ENCODE peak calls at places on chromosomes 13 and 19, in four cellular contexts. One of them, this sample, is unnamed.

GRCh38 chr13:51249254-51249653 is 27.1 kb downstream of the FAM124A start:
- DNase-seq in neural progenitor cell: no peak
- DNase-seq in cardiac septum: no peak
- DNase-seq in choroid plexus epithelial cell: no peak
- DNase-seq in this sample: no peak

GRCh38 chr19:7549749-7550148 is 14.2 kb downstream of the PNPLA6 start:
- DNase-seq in choroid plexus epithelial cell: no peak
- DNase-seq in neural progenitor cell: no peak
- DNase-seq in cardiac septum: no peak
- DNase-seq in this sample: no peak

GRCh38 chr13:66778461-66778860 is 451.7 kb downstream of the PCDH9 start:
- DNase-seq in neural progenitor cell: no peak
- DNase-seq in choroid plexus epithelial cell: peak
- DNase-seq in cardiac septum: no peak
- DNase-seq in this sample: no peak

GRCh38 chr19:2061936-2062729 is 11.1 kb upstream of the MKNK2 start:
- DNase-seq in choroid plexus epithelial cell: no peak
- DNase-seq in neural progenitor cell: peak
- DNase-seq in cardiac septum: no peak
- DNase-seq in this sample: no peak

GRCh38 chr19:16888629-16889371 is at the start of gene F2RL3:
- DNase-seq in cardiac septum: no peak
- DNase-seq in choroid plexus epithelial cell: no peak
- DNase-seq in neural progenitor cell: no peak
- DNase-seq in this sample: peak

GRCh38 chr19:29526730-29527499 is 1.1 kb downstream of the VSTM2B start:
- DNase-seq in cardiac septum: no peak
- DNase-seq in neural progenitor cell: peak
- DNase-seq in choroid plexus epithelial cell: no peak
- DNase-seq in this sample: no peak

GRCh38 chr13:50646070-50646469 is 197.4 kb downstream of the DLEU7 start:
- DNase-seq in cardiac septum: no peak
- DNase-seq in choroid plexus epithelial cell: no peak
- DNase-seq in neural progenitor cell: no peak
- DNase-seq in this sample: no peak

GRCh38 chr13:38008636-38009035 is 139.1 kb upstream of the TRPC4 start:
- DNase-seq in choroid plexus epithelial cell: peak
- DNase-seq in cardiac septum: no peak
- DNase-seq in neural progenitor cell: no peak
- DNase-seq in this sample: no peak

GRCh38 chr19:15498910-15499309 is 9.4 kb upstream of the CYP4F22 start:
- DNase-seq in cardiac septum: no peak
- DNase-seq in neural progenitor cell: no peak
- DNase-seq in choroid plexus epithelial cell: no peak
- DNase-seq in this sample: no peak

GRCh38 chr19:6801397-6802086 is 29.0 kb downstream of the VAV1 start:
- DNase-seq in neural progenitor cell: no peak
- DNase-seq in choroid plexus epithelial cell: peak
- DNase-seq in cardiac septum: peak
- DNase-seq in this sample: peak

GRCh38 chr19:19655051-19655594 is 8.4 kb downstream of the ATP13A1 start:
- DNase-seq in cardiac septum: no peak
- DNase-seq in choroid plexus epithelial cell: no peak
- DNase-seq in neural progenitor cell: no peak
- DNase-seq in this sample: no peak

GRCh38 chr19:51976852-51977251 is 9.8 kb downstream of the ZNF350 start:
- DNase-seq in choroid plexus epithelial cell: no peak
- DNase-seq in cardiac septum: no peak
- DNase-seq in neural progenitor cell: no peak
- DNase-seq in this sample: no peak

GRCh38 chr13:113034451-113035208 is 65.6 kb downstream of the MCF2L start:
- DNase-seq in cardiac septum: no peak
- DNase-seq in choroid plexus epithelial cell: peak
- DNase-seq in neural progenitor cell: peak
- DNase-seq in this sample: no peak

GRCh38 chr19:46478356-46478986 is 7.1 kb upstream of the PNMA8A start:
- DNase-seq in neural progenitor cell: peak
- DNase-seq in choroid plexus epithelial cell: peak
- DNase-seq in cardiac septum: no peak
- DNase-seq in this sample: no peak